ENCODE peak calls at places on chromosomes 12 and 14, in ten cellular contexts. F is ELR, G is HT-29, E is A549, U is GM13976, B is DND-41, D is naive B cell, O is osteocyte, S is neuronal stem cell, K is cardiac fibroblast. V is an unnamed sample.

GRCh38 chr14:102591372-102591943 is 991 bp upstream of the RCOR1 start:
- DNase-seq in F (peak; percentile 63), G (no peak), E (no peak), U (no peak), B (peak; percentile 58), D (no peak), O (no peak), S (no peak), K (peak; percentile 35), V (no peak)

GRCh38 chr14:74463697-74464096 is 29.4 kb downstream of the NPC2 start:
- DNase-seq in F (no peak), G (no peak), E (no peak), U (no peak), B (no peak), D (no peak), O (no peak), S (no peak), K (no peak), V (no peak)

GRCh38 chr12:19183121-19183838 is 53.7 kb downstream of the PLEKHA5 start:
- DNase-seq in F (peak; percentile 45), G (peak; percentile 26), E (no peak), U (no peak), B (no peak), D (no peak), O (no peak), S (no peak), K (peak; percentile 50), V (no peak)

GRCh38 chr12:87828384-87828973 is 200.7 kb downstream of the C12orf50 start:
- DNase-seq in F (no peak), G (no peak), E (no peak), U (no peak), B (no peak), D (no peak), O (no peak), S (no peak), K (no peak), V (no peak)

GRCh38 chr12:113896194-113896593 is 69.9 kb downstream of the RBM19 start:
- DNase-seq in F (no peak), G (no peak), E (no peak), U (no peak), B (no peak), D (no peak), O (no peak), S (no peak), K (no peak), V (no peak)

GRCh38 chr14:40859065-40859464 is 747.6 kb upstream of the LRFN5 start:
- DNase-seq in F (no peak), G (no peak), E (no peak), U (no peak), B (no peak), D (no peak), O (no peak), S (no peak), K (no peak), V (no peak)

GRCh38 chr12:52953181-52953841 is 4.4 kb downstream of the KRT18 start:
- DNase-seq in F (no peak), G (peak; percentile 82), E (no peak), U (no peak), B (no peak), D (no peak), O (no peak), S (no peak), K (no peak), V (no peak)

GRCh38 chr12:130966443-130967030 is 12.8 kb downstream of the ADGRD1 start:
- DNase-seq in F (no peak), G (no peak), E (no peak), U (peak; percentile 49), B (no peak), D (no peak), O (peak; percentile 51), S (no peak), K (no peak), V (no peak)

GRCh38 chr12:51661199-51661598 is 70.2 kb downstream of the SCN8A start:
- DNase-seq in F (no peak), G (no peak), E (no peak), U (no peak), B (no peak), D (no peak), O (no peak), S (no peak), K (no peak), V (no peak)

V was measured in 8988T.